ENCODE peak calls at places on chromosomes 1 and 21, in four cellular contexts. B, H, U and W are unnamed samples.
A peak's percentile ranks its signal among the peaks of the same experiment; 100 is the strongest.

GRCh38 chr1:3597599-3597964 is 13.7 kb downstream of the MEGF6 start:
- DNase-seq in B (no peak), H (no peak), U (peak; percentile 37), W (peak; percentile 33)

GRCh38 chr1:109770331-109771095 is 6.8 kb upstream of the EPS8L3 start:
- DNase-seq in B (no peak), H (peak; percentile 15), U (peak; percentile 36), W (no peak)

GRCh38 chr1:83673287-83673686 is 325.6 kb downstream of the TTLL7 start:
- DNase-seq in B (no peak), H (no peak), U (no peak), W (no peak)

GRCh38 chr1:59141267-59141863 is 155.5 kb upstream of the FGGY start:
- DNase-seq in B (no peak), H (no peak), U (peak; percentile 61), W (no peak)

GRCh38 chr21:38178653-38179503 is 77.9 kb upstream of the KCNJ15 start:
- DNase-seq in B (no peak), H (no peak), U (no peak), W (no peak)

GRCh38 chr1:204051718-204052117 is 21.2 kb upstream of the SOX13 start:
- DNase-seq in B (no peak), H (no peak), U (no peak), W (no peak)

GRCh38 chr1:214002060-214002459 is 14.3 kb downstream of the PROX1 start:
- DNase-seq in B (no peak), H (no peak), U (no peak), W (no peak)

GRCh38 chr21:44836349-44836665 is 18.4 kb upstream of the SUMO3 start:
- DNase-seq in B (no peak), H (no peak), U (no peak), W (no peak)

GRCh38 chr1:228554107-228554506 is 66.9 kb downstream of the RNF187 start:
- DNase-seq in B (no peak), H (no peak), U (no peak), W (no peak)

GRCh38 chr1:53995683-53996082 is 22.3 kb downstream of the LDLRAD1 start:
- DNase-seq in B (no peak), H (no peak), U (no peak), W (no peak)

GRCh38 chr1:53998223-53998622 is 19.8 kb downstream of the LDLRAD1 start:
- DNase-seq in B (no peak), H (no peak), U (no peak), W (no peak)

GRCh38 chr1:53986458-53986857 is 31.5 kb downstream of the LDLRAD1 start:
- DNase-seq in B (no peak), H (no peak), U (no peak), W (no peak)

GRCh38 chr1:53987880-53988279 is 30.1 kb downstream of the LDLRAD1 start:
- DNase-seq in B (no peak), H (no peak), U (no peak), W (no peak)

GRCh38 chr1:53992085-53992874 is 25.7 kb downstream of the LDLRAD1 start:
- DNase-seq in B (no peak), H (no peak), U (no peak), W (no peak)
- TF ChIP-seq CTCF in B (no peak), H (no peak), U (peak; percentile 50), W (no peak)

DNA sequence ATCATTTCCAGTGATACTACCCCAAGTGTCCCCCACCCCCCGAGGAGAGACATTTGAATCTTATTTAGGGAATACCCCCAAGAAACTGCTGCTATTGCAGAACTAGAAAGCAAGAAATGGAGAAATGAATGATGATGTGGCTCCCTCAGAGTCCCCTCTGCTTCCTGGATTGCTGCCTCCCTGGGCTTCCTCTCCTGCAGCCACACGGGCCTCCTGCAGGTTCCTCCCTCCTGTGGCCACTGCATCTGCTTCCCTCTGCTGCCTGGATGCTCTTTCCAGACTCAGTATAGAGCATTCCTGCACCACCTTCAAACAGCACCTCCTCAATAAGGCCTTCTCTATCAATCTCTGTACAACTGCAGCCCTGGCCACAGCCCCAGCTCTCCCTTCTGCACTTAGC is 69.3 kb downstream of the SLC25A24 start:
- DNase-seq in B (no peak), H (no peak), U (no peak), W (no peak)
- TF ChIP-seq CTCF in B (no peak), H (no peak), U (no peak), W (no peak)

DNA sequence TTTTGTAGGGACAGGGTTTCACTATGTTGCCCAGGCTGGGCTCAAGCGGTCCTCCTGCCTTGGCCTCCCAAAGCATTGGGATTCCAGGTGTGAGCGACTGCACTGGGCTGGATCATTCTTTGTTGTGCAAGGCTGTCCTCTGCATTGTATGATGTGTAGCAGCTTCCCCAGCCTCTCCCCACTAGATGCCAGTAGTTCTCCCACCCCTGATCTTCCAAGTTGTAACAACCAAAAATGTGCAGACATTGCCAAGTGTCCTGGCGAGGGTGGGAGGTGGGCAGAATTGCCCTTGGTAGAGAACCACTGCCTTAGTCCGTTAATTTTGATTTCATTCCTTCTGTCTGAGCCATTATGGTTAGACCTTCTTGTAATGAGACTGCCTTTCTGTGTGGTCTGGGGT is 7.2 kb downstream of the GALNT2 start:
- DNase-seq in B (no peak), H (no peak), U (no peak), W (no peak)
- TF ChIP-seq CTCF in B (no peak), H (no peak), U (no peak), W (no peak)

DNA sequence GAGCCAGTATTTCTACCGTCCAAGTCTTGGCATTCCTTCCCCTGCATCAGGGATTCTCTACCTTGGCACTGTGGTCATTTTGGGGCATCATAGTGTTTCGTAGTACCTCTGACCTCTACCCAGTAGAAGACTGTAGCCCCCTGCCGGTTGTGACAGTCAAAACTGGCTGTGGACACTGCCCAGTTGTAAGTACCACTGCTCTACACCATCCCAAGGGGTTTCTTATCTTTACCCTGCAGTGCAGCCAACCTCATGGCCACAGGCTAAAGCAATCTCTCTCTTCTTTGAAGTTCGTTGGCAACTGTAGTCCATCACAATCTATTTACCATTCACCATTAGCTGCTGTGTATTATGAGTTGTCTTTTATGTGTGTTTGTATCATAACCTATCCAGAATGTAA is 29.3 kb upstream of the ERO1B start:
- DNase-seq in B (no peak), H (no peak), U (no peak), W (no peak)
- TF ChIP-seq CTCF in B (no peak), H (no peak), U (no peak), W (no peak)

DNA sequence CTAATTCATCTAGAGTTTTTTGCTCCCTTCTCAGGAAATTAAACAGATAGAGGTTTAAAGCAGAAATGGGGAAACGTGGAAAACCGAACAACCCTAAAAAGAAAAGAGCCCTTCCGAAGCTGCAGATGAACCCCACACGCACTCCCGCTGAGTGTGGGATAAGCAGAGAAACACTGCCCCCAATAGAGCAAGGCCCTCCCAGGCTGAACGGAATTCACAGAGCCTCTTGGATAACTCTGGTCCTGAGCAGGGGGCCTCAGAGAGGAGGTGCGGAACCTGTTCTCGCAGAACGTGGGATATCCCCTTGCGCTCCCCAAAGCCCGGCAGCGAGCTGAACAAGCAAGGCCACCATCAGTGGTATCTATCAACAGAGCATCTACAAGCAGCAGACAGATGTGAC is 44.9 kb downstream of the SSBP3 start:
- DNase-seq in B (no peak), H (no peak), U (no peak), W (no peak)
- TF ChIP-seq CTCF in B (no peak), H (no peak), U (peak; percentile 33), W (no peak)

GRCh38 chr1:30353637-30354036 is 369.7 kb downstream of the MATN1 start:
- DNase-seq in B (no peak), H (no peak), U (no peak), W (no peak)
- TF ChIP-seq CTCF in B (no peak), H (no peak), U (peak; percentile 58), W (no peak)

DNA sequence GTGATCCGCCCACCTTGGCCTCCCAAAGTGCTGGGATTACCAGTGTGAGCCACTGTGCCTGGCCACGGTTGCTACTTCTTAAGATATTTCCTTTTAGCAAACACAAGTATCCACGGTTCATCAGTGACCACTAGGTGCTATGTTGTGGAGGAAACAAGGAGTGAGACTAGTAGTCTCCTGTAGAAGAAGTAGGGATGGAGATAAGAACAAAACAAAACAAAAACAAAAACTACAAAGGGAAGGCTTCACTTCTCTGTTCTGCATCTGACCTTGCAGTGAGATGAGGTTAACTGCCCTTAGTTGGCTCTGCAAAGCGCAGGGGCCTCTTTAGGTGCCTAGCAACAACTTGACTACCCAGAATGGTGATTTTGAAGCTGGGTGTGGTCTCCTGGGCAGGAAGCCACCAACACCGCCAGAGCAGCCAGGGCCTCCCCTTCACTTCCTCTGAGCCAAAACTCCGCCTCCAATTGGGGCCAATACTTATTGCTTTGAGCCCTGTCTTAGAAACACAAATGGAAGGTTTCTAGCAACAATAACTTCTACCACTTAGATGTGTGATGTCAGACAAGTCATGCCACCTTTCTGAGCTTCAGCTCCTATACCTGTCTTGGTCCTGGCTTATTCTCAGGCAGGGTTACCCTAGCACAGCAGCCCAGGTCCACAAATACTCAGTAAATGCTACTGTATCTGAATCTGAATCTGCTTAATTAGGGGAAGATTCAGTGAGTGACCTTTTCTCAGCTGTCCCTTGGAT is 12.7 kb upstream of the CDC42 start:
- DNase-seq in B (peak; percentile 43), H (peak; percentile 85), U (peak; percentile 69), W (peak; percentile 62)
- TF ChIP-seq CTCF in B (no peak), H (no peak), U (no peak), W (no peak)

GRCh38 chr1:180470031-180470430 is 32.3 kb downstream of the ACBD6 start:
- DNase-seq in B (no peak), H (no peak), U (no peak), W (no peak)

DNA sequence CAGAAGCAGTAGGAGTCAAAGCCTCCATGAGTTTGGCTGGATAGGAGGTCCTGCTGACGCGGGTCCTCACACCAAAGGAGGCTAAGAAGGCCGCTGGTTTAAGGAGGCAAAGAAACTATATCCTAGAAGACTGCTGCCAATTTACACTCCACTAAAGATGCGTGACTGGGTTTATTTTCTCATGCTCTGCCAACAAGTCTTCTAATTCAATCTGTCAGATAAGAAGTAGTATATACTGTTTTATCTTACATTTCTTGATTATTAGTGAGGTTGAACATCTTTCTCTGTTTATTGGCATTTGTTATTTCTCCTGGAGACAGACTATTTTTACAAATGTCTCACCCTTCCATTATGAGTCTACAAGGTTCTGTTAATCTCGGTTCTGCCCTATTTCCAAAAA is 34.1 kb downstream of the ACBD6 start:
- DNase-seq in B (no peak), H (no peak), U (no peak), W (no peak)
- TF ChIP-seq CTCF in B (no peak), H (no peak), U (no peak), W (no peak)